ENCODE peak calls at places on chromosomes 4 and X, in four cellular contexts. E, Q, Y and G are unnamed samples.

GRCh38 chr4:30867427-30867826 is 147.3 kb downstream of the PCDH7 start:
- DNase-seq in E (no peak), Q (no peak), Y (peak), G (no peak)

GRCh38 chrX:113545040-113545439 is 704.4 kb upstream of the AMOT start:
- DNase-seq in E (no peak), Q (no peak), Y (no peak), G (no peak)

GRCh38 chrX:70292788-70293187 is 2.9 kb downstream of the KIF4A start:
- DNase-seq in E (no peak), Q (no peak), Y (no peak), G (no peak)

GRCh38 chrX:31871989-31872388 is 800.1 kb upstream of the FTHL17 start:
- DNase-seq in E (no peak), Q (no peak), Y (peak), G (no peak)

GRCh38 chr4:142262956-142263355 is 583.1 kb downstream of the INPP4B start:
- DNase-seq in E (no peak), Q (no peak), Y (no peak), G (no peak)

GRCh38 chr4:15197005-15197404 is 194.7 kb downstream of the CPEB2 start:
- DNase-seq in E (peak), Q (peak), Y (peak), G (peak)

GRCh38 chr4:47686294-47686872 is 151.5 kb downstream of the CORIN start:
- DNase-seq in E (peak), Q (peak), Y (peak), G (no peak)

GRCh38 chrX:113514906-113515305 is 674.3 kb upstream of the AMOT start:
- DNase-seq in E (no peak), Q (no peak), Y (no peak), G (no peak)

GRCh38 chr4:82452026-82452425 is 21.6 kb downstream of the ENOPH1 start:
- DNase-seq in E (no peak), Q (no peak), Y (no peak), G (no peak)

GRCh38 chrX:133415276-133416105 is at the start of gene GPC4:
- DNase-seq in E (peak), Q (no peak), Y (peak), G (peak)

GRCh38 chrX:7201481-7201880 is 53.5 kb upstream of the PUDP start:
- DNase-seq in E (no peak), Q (no peak), Y (no peak), G (no peak)

GRCh38 chrX:136453771-136454170 is 34.0 kb upstream of the BRS3 start:
- DNase-seq in E (no peak), Q (no peak), Y (no peak), G (no peak)

GRCh38 chrX:100928660-100929613 is at the start of gene XKRX:
- DNase-seq in E (peak), Q (no peak), Y (peak), G (peak)

GRCh38 chr4:140084426-140084825 is 69.6 kb downstream of the MAML3 start:
- DNase-seq in E (no peak), Q (no peak), Y (no peak), G (no peak)

GRCh38 chr4:89685277-89685676 is 151.7 kb downstream of the SNCA start:
- DNase-seq in E (no peak), Q (no peak), Y (no peak), G (no peak)

GRCh38 chrX:129980540-129981206 is 1.8 kb upstream of the BCORL1 start:
- DNase-seq in E (peak), Q (no peak), Y (peak), G (peak)

GRCh38 chrX:13937370-13938052 is 92.2 kb downstream of the GEMIN8 start:
- DNase-seq in E (peak), Q (peak), Y (peak), G (peak)

GRCh38 chr4:110211007-110211769 is 12.8 kb upstream of the ELOVL6 start:
- DNase-seq in E (no peak), Q (peak), Y (peak), G (peak)

GRCh38 chrX:149527705-149528104 is 13.1 kb upstream of the EOLA1 start:
- DNase-seq in E (no peak), Q (peak), Y (no peak), G (no peak)

GRCh38 chr4:3809028-3809427 is 42.8 kb downstream of the ADRA2C start:
- DNase-seq in E (no peak), Q (no peak), Y (no peak), G (no peak)

GRCh38 chr4:128846063-128846462 is 36.6 kb downstream of the JADE1 start:
- DNase-seq in E (no peak), Q (no peak), Y (no peak), G (no peak)

DNA sequence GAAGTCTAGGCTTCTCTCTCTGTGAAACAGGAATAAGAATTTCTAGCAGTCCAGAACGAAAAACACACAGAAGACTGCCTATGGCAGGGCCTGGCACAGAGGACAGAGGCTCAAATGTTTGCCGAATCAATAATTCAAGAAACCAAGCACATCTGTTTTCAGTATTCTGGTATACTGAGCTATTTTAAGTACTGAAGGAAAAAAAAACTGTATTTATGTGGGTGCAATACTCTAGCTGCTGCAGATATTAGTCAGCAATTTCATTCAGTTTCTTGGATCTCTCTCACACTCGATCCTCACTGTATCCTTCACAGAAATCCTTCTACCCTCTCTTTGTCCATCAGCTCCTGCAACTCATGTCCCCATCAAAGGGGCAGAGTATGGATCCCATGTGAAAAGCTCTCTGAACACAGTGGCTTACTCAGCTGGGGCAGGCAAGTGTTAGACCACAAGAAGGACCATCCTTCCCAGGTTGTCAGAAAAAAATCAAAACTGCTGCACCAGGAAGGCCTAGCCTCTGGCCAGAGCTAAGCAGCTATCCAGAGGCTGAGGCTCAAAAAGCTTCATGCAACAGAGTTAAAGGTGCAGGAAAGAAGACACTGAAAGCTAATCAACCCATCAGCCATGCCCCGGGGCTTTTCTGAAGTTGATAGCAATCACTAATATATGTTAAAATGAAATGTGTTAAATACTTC is 9.1 kb upstream of the USO1 start:
- DNase-seq in E (peak), Q (peak), Y (peak), G (peak)
- H3K4me2 ChIP-seq in E (no peak), Q (peak), Y (peak), G (peak)

DNA sequence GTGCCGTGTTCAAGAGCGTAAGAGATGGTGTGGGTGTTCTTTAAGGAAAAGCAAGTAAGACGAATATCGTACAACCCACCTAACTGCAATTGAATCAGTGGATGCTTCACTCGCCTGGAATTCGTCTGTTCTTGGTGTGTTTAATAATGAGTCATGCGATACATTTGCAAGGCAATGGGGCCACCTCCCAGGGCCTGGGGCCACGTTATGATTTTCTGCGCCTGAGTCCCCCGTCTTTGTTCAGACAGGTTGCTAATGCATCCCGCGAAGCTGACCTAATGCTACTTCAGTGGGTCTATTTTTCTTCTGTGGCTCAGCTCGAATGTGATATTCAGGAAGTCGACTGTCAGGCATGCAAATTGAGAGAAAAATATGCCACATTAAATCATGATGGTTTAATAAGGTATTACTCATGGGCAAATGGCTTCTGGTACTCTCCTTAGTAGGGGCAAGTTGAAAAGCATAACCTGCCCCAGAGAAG is 14.3 kb upstream of the MID1 start:
- DNase-seq in E (no peak), Q (peak), Y (peak), G (peak)
- H3K4me2 ChIP-seq in E (no peak), Q (peak), Y (peak), G (peak)

DNA sequence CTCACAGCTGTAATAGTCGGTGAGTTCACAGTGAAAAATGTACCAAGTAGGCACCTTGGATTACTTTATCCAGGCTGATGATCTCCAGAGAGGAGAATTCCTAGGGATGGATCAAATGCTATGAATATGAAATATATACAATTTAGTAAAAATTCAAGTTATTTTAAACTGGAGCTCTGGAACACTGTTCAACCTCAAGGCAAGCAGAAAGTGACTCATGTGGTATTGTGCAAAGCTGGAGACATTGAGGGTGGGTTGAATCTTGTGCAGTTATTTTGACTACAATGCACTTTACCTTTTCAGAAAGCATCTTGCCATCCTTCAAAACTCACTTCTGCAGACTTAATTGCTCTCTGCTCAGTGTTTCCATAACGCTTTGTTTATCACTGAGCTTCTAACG is 43.4 kb downstream of the OSTC start:
- DNase-seq in E (no peak), Q (peak), Y (peak), G (no peak)
- H3K4me2 ChIP-seq in E (no peak), Q (no peak), Y (no peak), G (no peak)

DNA sequence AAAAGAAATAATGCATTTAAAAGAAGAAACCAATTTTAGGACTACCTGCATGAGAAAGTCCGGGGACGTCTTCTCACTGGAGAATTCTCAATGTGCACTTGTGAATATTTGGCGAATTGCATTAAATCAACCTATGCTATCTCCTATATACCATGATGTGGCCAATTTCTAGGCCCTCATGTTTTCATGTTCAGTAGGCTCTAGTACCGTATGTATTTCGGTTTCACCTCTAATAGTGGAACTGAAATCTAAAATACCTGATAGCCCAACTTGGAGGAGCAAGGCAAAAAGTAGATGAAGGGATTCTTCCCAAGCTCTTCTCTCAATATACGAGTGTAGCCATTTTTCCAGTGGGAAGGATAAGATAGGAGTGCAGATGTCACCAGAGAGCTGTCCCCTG is 11.4 kb upstream of the FGF2 start:
- DNase-seq in E (no peak), Q (no peak), Y (no peak), G (no peak)
- H3K4me2 ChIP-seq in E (no peak), Q (no peak), Y (no peak), G (no peak)

DNA sequence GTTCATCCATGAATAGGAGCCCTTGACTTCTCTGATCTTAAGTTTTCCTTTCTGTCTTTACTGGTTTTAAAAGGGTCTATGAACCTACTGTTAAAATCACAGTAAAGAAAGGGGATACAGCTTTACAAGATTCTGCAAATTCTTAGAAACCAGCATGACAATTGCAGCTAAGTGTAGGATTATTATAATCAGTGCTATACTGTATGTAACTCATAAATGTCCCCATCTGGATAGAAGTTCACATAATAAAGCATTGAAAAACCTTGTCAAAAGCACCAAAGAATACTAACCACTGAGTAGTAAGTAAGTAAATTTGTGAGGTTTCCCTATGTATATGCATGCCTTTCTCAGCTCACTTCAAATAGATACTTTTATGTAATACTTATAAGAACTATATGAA is 724.6 kb downstream of the CENPC start:
- DNase-seq in E (no peak), Q (no peak), Y (no peak), G (no peak)
- H3K4me2 ChIP-seq in E (no peak), Q (no peak), Y (no peak), G (no peak)